ENCODE peak calls at places on chromosomes 16 and 17, in six cellular contexts. E is GM12878, R is WTC11, W is H1, V is HepG2, L is K562. A is an unnamed sample.
A peak's percentile ranks its signal among the peaks of the same experiment; 100 is the strongest.

GRCh38 chr17:17053446-17054379 is 11.5 kb downstream of the MPRIP start:
- DNase-seq in E (no peak), W (no peak), V (no peak), R (no peak), L (no peak), A (no peak)

GRCh38 chr16:16154292-16154951 is 68.9 kb downstream of the ABCC6 start:
- DNase-seq in R (no peak), L (no peak), E (no peak), V (no peak), W (no peak), A (no peak)

GRCh38 chr17:2034806-2035548 is 5.0 kb downstream of the DPH1 start:
- DNase-seq in R (no peak), W (no peak), L (no peak), E (no peak), V (no peak), A (no peak)

GRCh38 chr17:63988741-63989621 is 9.2 kb upstream of the PRR29 start:
- DNase-seq in R (peak; percentile 38), E (no peak), V (no peak), L (no peak), W (peak; percentile 64), A (peak; percentile 45)

GRCh38 chr17:56112086-56112485 is 41.2 kb upstream of the ANKFN1 start:
- DNase-seq in E (no peak), W (no peak), V (no peak), L (no peak), R (no peak), A (no peak)

GRCh38 chr16:56425439-56425832 is at the start of gene AMFR:
- DNase-seq in V (peak; percentile 74), R (peak; percentile 51), E (no peak), W (peak; percentile 71), L (peak; percentile 92), A (peak; percentile 85)

GRCh38 chr17:45906927-45907622 is 12.7 kb downstream of the MAPT start:
- DNase-seq in V (no peak), R (no peak), W (no peak), E (no peak), L (no peak), A (no peak)

GRCh38 chr17:37702605-37703004 is 42.3 kb downstream of the HNF1B start:
- DNase-seq in E (no peak), V (no peak), W (no peak), L (no peak), R (no peak), A (no peak)

GRCh38 chr17:78313735-78314648 is 45.9 kb downstream of the SOCS3 start:
- DNase-seq in V (peak; percentile 57), R (peak; percentile 84), L (peak; percentile 95), E (peak; percentile 45), W (peak; percentile 88), A (peak; percentile 92)

GRCh38 chr16:57167951-57168350 is 17.9 kb downstream of the PSME3IP1 start:
- DNase-seq in L (no peak), E (no peak), V (peak; percentile 53), W (no peak), R (no peak), A (peak; percentile 63)

GRCh38 chr16:68740628-68741346 is 3.7 kb downstream of the CDH1 start:
- DNase-seq in L (no peak), E (no peak), R (no peak), V (no peak), W (no peak), A (no peak)

GRCh38 chr17:19378416-19379293 is at the start of gene MAPK7:
- DNase-seq in L (peak; percentile 32), R (no peak), V (no peak), E (no peak), W (no peak), A (peak; percentile 42)

GRCh38 chr17:66200685-66201092 is 8.8 kb upstream of the CEP112 start:
- DNase-seq in W (peak; percentile 52), R (peak; percentile 48), E (no peak), L (peak; percentile 17), V (peak; percentile 87), A (peak; percentile 80)

GRCh38 chr17:81631482-81631881 is 5.4 kb downstream of the NPLOC4 start:
- DNase-seq in V (no peak), E (no peak), R (no peak), L (no peak), W (no peak), A (peak; percentile 26)
- TF ChIP-seq CREB1 in V (no peak), E (no peak), R (no peak), L (no peak), W (no peak), A (no peak)

GRCh38 chr17:82440377-82440981 is 10.1 kb downstream of the CYBC1 start:
- DNase-seq in E (no peak), L (no peak), V (no peak), R (no peak), W (no peak), A (peak; percentile 31)
- TF ChIP-seq CREB1 in E (no peak), L (no peak), V (no peak), R (no peak), W (no peak), A (no peak)

GRCh38 chr16:86579268-86580062 is 1.1 kb downstream of the FOXL1 start:
- DNase-seq in W (peak; percentile 56), E (no peak), V (no peak), R (peak; percentile 21), L (no peak), A (peak; percentile 51)
- TF ChIP-seq CREB1 in W (no peak), E (no peak), V (no peak), R (no peak), L (no peak), A (no peak)

DNA sequence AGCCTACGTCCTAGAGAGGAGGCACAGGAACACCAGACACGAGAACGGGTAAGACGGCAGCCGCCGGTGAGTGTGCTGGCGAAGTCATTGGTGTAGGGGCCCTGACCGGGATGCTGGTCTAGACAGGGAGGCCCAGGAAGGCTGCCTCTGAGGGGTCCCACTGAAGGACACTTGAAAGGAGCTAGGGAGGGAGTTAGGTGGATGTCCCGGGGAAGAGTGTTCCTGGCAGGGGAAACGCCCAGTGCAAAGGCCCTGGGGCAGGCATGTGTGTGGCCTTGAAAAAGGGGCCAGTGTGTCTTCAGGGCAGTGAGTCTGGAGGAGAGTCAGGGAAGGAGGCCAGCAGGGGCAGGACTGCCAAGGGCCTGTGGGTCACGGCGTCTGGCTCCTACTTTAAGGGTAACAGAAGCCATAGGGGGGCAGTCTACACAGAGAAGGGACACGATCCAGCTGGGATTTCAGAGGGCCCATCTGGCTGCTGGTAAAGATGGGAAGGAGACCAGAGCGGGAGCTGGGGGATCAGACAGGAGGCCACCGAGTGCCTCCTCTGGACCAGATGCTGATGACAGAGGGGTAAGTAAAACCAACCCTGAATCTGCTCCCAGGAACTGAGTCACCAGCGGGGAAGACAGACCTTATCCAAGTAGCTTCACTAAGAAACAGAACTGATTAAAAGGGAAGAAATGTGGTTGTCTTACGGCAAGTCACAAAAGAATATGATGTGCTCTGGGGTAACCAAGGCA is 115.9 kb downstream of the LITAF start:
- DNase-seq in R (no peak), W (no peak), L (no peak), E (no peak), V (no peak), A (peak; percentile 13)
- TF ChIP-seq CREB1 in R (no peak), W (no peak), L (no peak), E (no peak), V (no peak), A (no peak)

DNA sequence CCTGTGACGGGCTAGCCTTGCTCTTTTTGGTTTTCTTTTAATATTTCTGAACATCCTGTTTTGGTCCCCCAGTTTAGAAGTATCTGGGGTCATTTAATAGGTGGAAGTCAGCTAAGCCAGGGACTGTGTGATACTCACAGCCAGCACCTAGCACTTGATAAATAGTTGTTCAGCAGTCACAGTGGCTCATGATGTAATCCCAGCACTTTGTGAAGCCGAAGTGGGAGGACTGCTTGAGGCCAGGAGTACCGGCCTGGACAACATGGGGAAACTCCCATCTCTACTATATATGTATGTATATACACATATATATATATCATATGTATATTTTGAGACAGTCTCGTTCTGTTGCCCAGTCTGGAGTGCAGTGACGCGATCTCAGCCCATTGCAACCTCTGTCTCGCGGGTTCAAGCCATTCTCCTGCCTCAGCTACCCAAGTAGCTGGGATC is 1.8 kb upstream of the ZNRF1 start:
- DNase-seq in E (no peak), L (no peak), R (no peak), W (no peak), V (peak; percentile 83), A (no peak)
- TF ChIP-seq CREB1 in E (no peak), L (no peak), R (no peak), W (no peak), V (no peak), A (no peak)